ENCODE peak calls at places on chromosomes 5 and 9, in seven cellular contexts. I is uterus; H is left kidney; Z is foreskin fibroblast; B is heart right ventricle; N is activated CD4-positive, CD25-positive, alpha-beta regulatory T cell treated with anti-CD3 and anti-CD28 coated beads, Interleukin-2, amount 50 U/mL, for 72 hours; K is GM10248. W is an unnamed sample.

GRCh38 chr5:41445937-41446563 is 64.4 kb downstream of the PLCXD3 start:
- DNase-seq in B (no peak), H (no peak), K (no peak), N (no peak), Z (peak; percentile 67), I (no peak), W (no peak)

GRCh38 chr5:61069150-61069549 is 93.1 kb downstream of the SMIM15 start:
- DNase-seq in K (no peak), Z (no peak), B (no peak), N (no peak), I (no peak), H (no peak), W (no peak)

GRCh38 chr5:119340597-119341218 is 15.1 kb upstream of the TNFAIP8 start:
- DNase-seq in N (peak; percentile 61), H (no peak), Z (no peak), K (peak; percentile 55), B (no peak), I (no peak), W (peak; percentile 31)

GRCh38 chr5:137142371-137143243 is 356.5 kb downstream of the SPOCK1 start:
- DNase-seq in H (peak; percentile 73), K (no peak), B (peak; percentile 34), Z (peak; percentile 95), N (no peak), I (peak; percentile 36), W (no peak)

GRCh38 chr5:128629162-128629561 is 91.1 kb upstream of the FBN2 start:
- DNase-seq in H (no peak), B (no peak), K (no peak), N (no peak), Z (peak; percentile 71), I (no peak), W (no peak)

GRCh38 chr5:75335952-75336624 is 932 bp upstream of the HMGCR start:
- DNase-seq in Z (peak; percentile 89), H (peak; percentile 90), B (no peak), K (peak; percentile 26), I (peak; percentile 33), N (no peak), W (no peak)

GRCh38 chr5:160064979-160065619 is 54.2 kb downstream of the PWWP2A start:
- DNase-seq in I (no peak), B (no peak), K (no peak), H (peak; percentile 33), Z (no peak), N (no peak), W (no peak)

GRCh38 chr5:174504266-174504726 is 220.1 kb upstream of the MSX2 start:
- DNase-seq in K (no peak), H (no peak), N (no peak), I (no peak), B (no peak), Z (peak; percentile 6), W (no peak)

GRCh38 chr9:106075991-106076390 is 381.6 kb downstream of the TMEM38B start:
- DNase-seq in Z (peak; percentile 92), N (no peak), H (no peak), I (no peak), K (no peak), B (no peak), W (no peak)

GRCh38 chr9:135214706-135215105 is 127.2 kb downstream of the OLFM1 start:
- DNase-seq in K (no peak), Z (no peak), H (no peak), N (no peak), I (no peak), B (peak; percentile 3), W (no peak)

GRCh38 chr5:59760798-59761348 is 132.7 kb downstream of the PDE4D start:
- DNase-seq in H (no peak), K (no peak), N (no peak), I (no peak), Z (peak; percentile 87), B (no peak), W (no peak)

GRCh38 chr9:27365977-27366376 is 69.0 kb upstream of the EQTN start:
- DNase-seq in B (no peak), K (peak; percentile 56), N (no peak), Z (no peak), I (no peak), H (no peak), W (peak; percentile 38)

GRCh38 chr5:72955768-72956323 is at the start of gene FCHO2:
- DNase-seq in Z (peak; percentile 99), H (peak; percentile 99), I (peak; percentile 98), K (peak; percentile 97), N (peak; percentile 99), B (peak; percentile 100), W (peak; percentile 93)

GRCh38 chr9:136784249-136784996 is 6.7 kb upstream of the TMEM141 start:
- DNase-seq in K (no peak), H (no peak), I (no peak), N (no peak), B (no peak), Z (peak; percentile 50), W (peak; percentile 54)

W was measured in KBM-7.